ENCODE peak calls at places on chromosomes 2 and 18, in six cellular contexts. B is HS-5; Y is brain microvascular endothelial cell; K is central memory CD4-positive, alpha-beta T cell; X is HEK293T; M is NCI-H1105 treated with DMSO at 0.1 percent for 48 hours. I is an unnamed sample.
A peak's percentile ranks its signal among the peaks of the same experiment; 100 is the strongest.

GRCh38 chr2:119049968-119050657 is 108.1 kb downstream of the MARCO start:
- DNase-seq in B (no peak), Y (no peak), K (no peak), X (peak; percentile 4), M (peak; percentile 7), I (no peak)

GRCh38 chr18:48462510-48462909 is 53.3 kb upstream of the ZBTB7C start:
- DNase-seq in B (no peak), Y (no peak), K (no peak), X (no peak), M (no peak), I (no peak)

GRCh38 chr2:237600205-237600846 is 9.8 kb upstream of the RAB17 start:
- DNase-seq in B (no peak), Y (peak; percentile 45), K (no peak), X (no peak), M (no peak), I (no peak)

GRCh38 chr2:181934694-181935093 is 43.2 kb downstream of the ITPRID2 start:
- DNase-seq in B (no peak), Y (no peak), K (no peak), X (no peak), M (no peak), I (no peak)

GRCh38 chr18:36867056-36867455 is 38.1 kb downstream of the KIAA1328 start:
- DNase-seq in B (no peak), Y (no peak), K (no peak), X (no peak), M (no peak), I (no peak)

GRCh38 chr2:175309799-175310198 is 128.3 kb upstream of the ATP5MC3 start:
- DNase-seq in B (no peak), Y (peak; percentile 1), K (no peak), X (peak; percentile 71), M (peak; percentile 69), I (no peak)

GRCh38 chr2:71935291-71935848 is 212.3 kb downstream of the CYP26B1 start:
- DNase-seq in B (no peak), Y (peak; percentile 18), K (no peak), X (peak; percentile 2), M (no peak), I (no peak)

GRCh38 chr2:65576278-65576677 is 143.9 kb upstream of the SPRED2 start:
- DNase-seq in B (no peak), Y (no peak), K (no peak), X (no peak), M (no peak), I (no peak)

GRCh38 chr2:178227187-178227586 is 32.9 kb downstream of the OSBPL6 start:
- DNase-seq in B (peak; percentile 73), Y (no peak), K (no peak), X (no peak), M (no peak), I (no peak)

GRCh38 chr2:69437751-69438154 is 518 bp upstream of the NFU1 start:
- DNase-seq in B (no peak), Y (no peak), K (no peak), X (no peak), M (peak; percentile 55), I (no peak)

I was measured in stimulated activated effector memory CD8-positive, alpha-beta T cell treated with anti-CD3 and anti-CD28 coated beads, Interleukin-12 subunit alpha, Interleukin-12 subunit beta, amount 100 ng/mL, for 72 hours.